ENCODE peak calls at places on chromosomes 5 and 9, in six cellular contexts. One of them, this sample, is unnamed.

GRCh38 chr9:116282598-116282997 is 129.0 kb downstream of the PAPPA start:
- DNase-seq in upper lobe of right lung: no peak
- DNase-seq in right cardiac atrium: no peak
- DNase-seq in breast epithelium: no peak
- DNase-seq in PC-9: no peak
- DNase-seq in A549: no peak
- DNase-seq in this sample: no peak

GRCh38 chr5:38426493-38426892 is 130.0 kb downstream of the LIFR start:
- DNase-seq in upper lobe of right lung: no peak
- DNase-seq in right cardiac atrium: no peak
- DNase-seq in breast epithelium: no peak
- DNase-seq in PC-9: no peak
- DNase-seq in A549: no peak
- DNase-seq in this sample: no peak

GRCh38 chr5:31378136-31378535 is 153.8 kb downstream of the DROSHA start:
- DNase-seq in upper lobe of right lung: no peak
- DNase-seq in right cardiac atrium: no peak
- DNase-seq in breast epithelium: no peak
- DNase-seq in PC-9: no peak
- DNase-seq in A549: no peak
- DNase-seq in this sample: no peak

GRCh38 chr5:10251409-10251808 is 1.3 kb downstream of the CCT5 start:
- DNase-seq in upper lobe of right lung: no peak
- DNase-seq in right cardiac atrium: no peak
- DNase-seq in breast epithelium: no peak
- DNase-seq in PC-9: peak
- DNase-seq in A549: no peak
- DNase-seq in this sample: no peak

GRCh38 chr9:130117816-130118632 is 54.2 kb upstream of the NCS1 start:
- DNase-seq in upper lobe of right lung: no peak
- DNase-seq in right cardiac atrium: no peak
- DNase-seq in breast epithelium: no peak
- DNase-seq in PC-9: no peak
- DNase-seq in A549: no peak
- DNase-seq in this sample: no peak

GRCh38 chr9:107973451-107973850 is 483.9 kb upstream of the KLF4 start:
- DNase-seq in upper lobe of right lung: no peak
- DNase-seq in right cardiac atrium: no peak
- DNase-seq in breast epithelium: no peak
- DNase-seq in PC-9: peak
- DNase-seq in A549: no peak
- DNase-seq in this sample: peak

GRCh38 chr9:551986-552930 is 289.2 kb upstream of the DMRT1 start:
- DNase-seq in upper lobe of right lung: no peak
- DNase-seq in right cardiac atrium: no peak
- DNase-seq in breast epithelium: no peak
- DNase-seq in PC-9: no peak
- DNase-seq in A549: no peak
- DNase-seq in this sample: no peak

GRCh38 chr9:93304574-93305496 is 120.9 kb downstream of the WNK2 start:
- DNase-seq in upper lobe of right lung: peak
- DNase-seq in right cardiac atrium: peak
- DNase-seq in breast epithelium: peak
- DNase-seq in PC-9: no peak
- DNase-seq in A549: peak
- DNase-seq in this sample: no peak

GRCh38 chr5:148623741-148624140 is 30.6 kb downstream of the HTR4 start:
- DNase-seq in upper lobe of right lung: no peak
- DNase-seq in right cardiac atrium: no peak
- DNase-seq in breast epithelium: no peak
- DNase-seq in PC-9: peak
- DNase-seq in A549: no peak
- DNase-seq in this sample: no peak

GRCh38 chr5:133410335-133410828 is 202.0 kb downstream of the FSTL4 start:
- DNase-seq in upper lobe of right lung: no peak
- DNase-seq in right cardiac atrium: no peak
- DNase-seq in breast epithelium: no peak
- DNase-seq in PC-9: no peak
- DNase-seq in A549: no peak
- DNase-seq in this sample: no peak

GRCh38 chr5:55303238-55303690 is 4.2 kb downstream of the DHX29 start:
- DNase-seq in upper lobe of right lung: no peak
- DNase-seq in right cardiac atrium: no peak
- DNase-seq in breast epithelium: no peak
- DNase-seq in PC-9: no peak
- DNase-seq in A549: no peak
- DNase-seq in this sample: peak

GRCh38 chr5:32057157-32058096 is 116.7 kb downstream of the GOLPH3 start:
- DNase-seq in upper lobe of right lung: no peak
- DNase-seq in right cardiac atrium: no peak
- DNase-seq in breast epithelium: no peak
- DNase-seq in PC-9: no peak
- DNase-seq in A549: no peak
- DNase-seq in this sample: no peak

GRCh38 chr5:54329731-54330709 is 19.6 kb upstream of the ARL15 start:
- DNase-seq in upper lobe of right lung: no peak
- DNase-seq in right cardiac atrium: no peak
- DNase-seq in breast epithelium: no peak
- DNase-seq in PC-9: peak
- DNase-seq in A549: peak
- DNase-seq in this sample: peak

GRCh38 chr9:93217706-93218105 is 33.8 kb downstream of the WNK2 start:
- DNase-seq in upper lobe of right lung: peak
- DNase-seq in right cardiac atrium: no peak
- DNase-seq in breast epithelium: no peak
- DNase-seq in PC-9: no peak
- DNase-seq in A549: no peak
- DNase-seq in this sample: no peak

GRCh38 chr9:121393318-121393717 is 23.3 kb upstream of the STOM start:
- DNase-seq in upper lobe of right lung: no peak
- DNase-seq in right cardiac atrium: no peak
- DNase-seq in breast epithelium: no peak
- DNase-seq in PC-9: no peak
- DNase-seq in A549: no peak
- DNase-seq in this sample: no peak

GRCh38 chr9:136614372-136614922 is 48.3 kb upstream of the EGFL7 start:
- DNase-seq in upper lobe of right lung: no peak
- DNase-seq in right cardiac atrium: peak
- DNase-seq in breast epithelium: no peak
- DNase-seq in PC-9: no peak
- DNase-seq in A549: no peak
- DNase-seq in this sample: no peak

GRCh38 chr9:127123239-127123935 is 952 bp upstream of the ANGPTL2 start:
- DNase-seq in upper lobe of right lung: no peak
- DNase-seq in right cardiac atrium: no peak
- DNase-seq in breast epithelium: peak
- DNase-seq in PC-9: no peak
- DNase-seq in A549: no peak
- DNase-seq in this sample: no peak

GRCh38 chr5:95846554-95847260 is 24.2 kb upstream of the GLRX start:
- DNase-seq in upper lobe of right lung: no peak
- DNase-seq in right cardiac atrium: peak
- DNase-seq in breast epithelium: no peak
- DNase-seq in PC-9: peak
- DNase-seq in A549: peak
- DNase-seq in this sample: no peak

GRCh38 chr5:114362977-114363721 is 1.3 kb downstream of the KCNN2 start:
- DNase-seq in upper lobe of right lung: no peak
- DNase-seq in right cardiac atrium: no peak
- DNase-seq in breast epithelium: no peak
- DNase-seq in PC-9: no peak
- DNase-seq in A549: peak
- DNase-seq in this sample: no peak

GRCh38 chr9:104280711-104281110 is 186.6 kb downstream of the SMC2 start:
- DNase-seq in upper lobe of right lung: no peak
- DNase-seq in right cardiac atrium: no peak
- DNase-seq in breast epithelium: no peak
- DNase-seq in PC-9: no peak
- DNase-seq in A549: no peak
- DNase-seq in this sample: no peak

GRCh38 chr5:138867011-138867410 is 8.1 kb downstream of the LRRTM2 start:
- DNase-seq in upper lobe of right lung: no peak
- DNase-seq in right cardiac atrium: no peak
- DNase-seq in breast epithelium: no peak
- DNase-seq in PC-9: no peak
- DNase-seq in A549: no peak
- DNase-seq in this sample: no peak

GRCh38 chr5:135324160-135324559 is 74.9 kb downstream of the MACROH2A1 start:
- DNase-seq in upper lobe of right lung: no peak
- DNase-seq in right cardiac atrium: no peak
- DNase-seq in breast epithelium: no peak
- DNase-seq in PC-9: no peak
- DNase-seq in A549: no peak
- DNase-seq in this sample: no peak

GRCh38 chr5:90434116-90434714 is 24.7 kb upstream of the CETN3 start:
- DNase-seq in upper lobe of right lung: no peak
- DNase-seq in right cardiac atrium: peak
- DNase-seq in breast epithelium: no peak
- DNase-seq in PC-9: no peak
- DNase-seq in A549: peak
- DNase-seq in this sample: no peak

GRCh38 chr5:121735618-121736017 is 116.1 kb upstream of the FTMT start:
- DNase-seq in upper lobe of right lung: no peak
- DNase-seq in right cardiac atrium: no peak
- DNase-seq in breast epithelium: no peak
- DNase-seq in PC-9: no peak
- DNase-seq in A549: no peak
- DNase-seq in this sample: no peak

GRCh38 chr5:96709152-96709821 is 47.1 kb downstream of the CAST start:
- DNase-seq in upper lobe of right lung: no peak
- DNase-seq in right cardiac atrium: no peak
- DNase-seq in breast epithelium: no peak
- DNase-seq in PC-9: no peak
- DNase-seq in A549: no peak
- DNase-seq in this sample: no peak

GRCh38 chr9:119020284-119020683 is 349.0 kb downstream of the BRINP1 start:
- DNase-seq in upper lobe of right lung: no peak
- DNase-seq in right cardiac atrium: peak
- DNase-seq in breast epithelium: peak
- DNase-seq in PC-9: no peak
- DNase-seq in A549: no peak
- DNase-seq in this sample: no peak

GRCh38 chr9:26722755-26723154 is 169.8 kb downstream of the CAAP1 start:
- DNase-seq in upper lobe of right lung: no peak
- DNase-seq in right cardiac atrium: no peak
- DNase-seq in breast epithelium: no peak
- DNase-seq in PC-9: no peak
- DNase-seq in A549: no peak
- DNase-seq in this sample: no peak

GRCh38 chr9:90827181-90827866 is 25.7 kb downstream of the SYK start:
- DNase-seq in upper lobe of right lung: no peak
- DNase-seq in right cardiac atrium: no peak
- DNase-seq in breast epithelium: no peak
- DNase-seq in PC-9: no peak
- DNase-seq in A549: no peak
- DNase-seq in this sample: no peak

GRCh38 chr9:90832251-90832650 is 30.6 kb downstream of the SYK start:
- DNase-seq in upper lobe of right lung: no peak
- DNase-seq in right cardiac atrium: no peak
- DNase-seq in breast epithelium: no peak
- DNase-seq in PC-9: no peak
- DNase-seq in A549: no peak
- DNase-seq in this sample: no peak

GRCh38 chr9:90826326-90827020 is 24.9 kb downstream of the SYK start:
- DNase-seq in upper lobe of right lung: no peak
- DNase-seq in right cardiac atrium: no peak
- DNase-seq in breast epithelium: no peak
- DNase-seq in PC-9: no peak
- DNase-seq in A549: no peak
- DNase-seq in this sample: no peak

GRCh38 chr9:90830977-90831376 is 29.4 kb downstream of the SYK start:
- DNase-seq in upper lobe of right lung: no peak
- DNase-seq in right cardiac atrium: no peak
- DNase-seq in breast epithelium: no peak
- DNase-seq in PC-9: no peak
- DNase-seq in A549: no peak
- DNase-seq in this sample: no peak

GRCh38 chr9:90830051-90830450 is 28.4 kb downstream of the SYK start:
- DNase-seq in upper lobe of right lung: no peak
- DNase-seq in right cardiac atrium: no peak
- DNase-seq in breast epithelium: no peak
- DNase-seq in PC-9: no peak
- DNase-seq in A549: no peak
- DNase-seq in this sample: no peak
- H3K27ac ChIP-seq in upper lobe of right lung: no peak
- H3K27ac ChIP-seq in right cardiac atrium: no peak
- H3K27ac ChIP-seq in breast epithelium: no peak
- H3K27ac ChIP-seq in PC-9: no peak
- H3K27ac ChIP-seq in A549: no peak
- H3K27ac ChIP-seq in this sample: no peak

GRCh38 chr5:16568875-16569580 is 47.8 kb downstream of the RETREG1 start:
- DNase-seq in upper lobe of right lung: no peak
- DNase-seq in right cardiac atrium: peak
- DNase-seq in breast epithelium: peak
- DNase-seq in PC-9: no peak
- DNase-seq in A549: no peak
- DNase-seq in this sample: no peak
- H3K27ac ChIP-seq in upper lobe of right lung: no peak
- H3K27ac ChIP-seq in right cardiac atrium: peak
- H3K27ac ChIP-seq in breast epithelium: peak
- H3K27ac ChIP-seq in PC-9: no peak
- H3K27ac ChIP-seq in A549: no peak
- H3K27ac ChIP-seq in this sample: no peak

GRCh38 chr9:133470988-133471387 is 7.9 kb downstream of the SLC2A6 start:
- DNase-seq in upper lobe of right lung: no peak
- DNase-seq in right cardiac atrium: no peak
- DNase-seq in breast epithelium: no peak
- DNase-seq in PC-9: no peak
- DNase-seq in A549: no peak
- DNase-seq in this sample: no peak

GRCh38 chr9:133472277-133472645 is 6.6 kb downstream of the SLC2A6 start:
- DNase-seq in upper lobe of right lung: no peak
- DNase-seq in right cardiac atrium: no peak
- DNase-seq in breast epithelium: no peak
- DNase-seq in PC-9: no peak
- DNase-seq in A549: no peak
- DNase-seq in this sample: no peak

GRCh38 chr9:133470427-133470924 is 8.4 kb downstream of the SLC2A6 start:
- DNase-seq in upper lobe of right lung: no peak
- DNase-seq in right cardiac atrium: no peak
- DNase-seq in breast epithelium: no peak
- DNase-seq in PC-9: no peak
- DNase-seq in A549: no peak
- DNase-seq in this sample: no peak

GRCh38 chr9:133472753-133473378 is 6.0 kb downstream of the SLC2A6 start:
- DNase-seq in upper lobe of right lung: no peak
- DNase-seq in right cardiac atrium: no peak
- DNase-seq in breast epithelium: no peak
- DNase-seq in PC-9: no peak
- DNase-seq in A549: no peak
- DNase-seq in this sample: no peak

GRCh38 chr9:133471551-133472276 is 7.2 kb downstream of the SLC2A6 start:
- DNase-seq in upper lobe of right lung: no peak
- DNase-seq in right cardiac atrium: no peak
- DNase-seq in breast epithelium: no peak
- DNase-seq in PC-9: no peak
- DNase-seq in A549: no peak
- DNase-seq in this sample: no peak
- H3K27ac ChIP-seq in upper lobe of right lung: no peak
- H3K27ac ChIP-seq in right cardiac atrium: no peak
- H3K27ac ChIP-seq in breast epithelium: no peak
- H3K27ac ChIP-seq in PC-9: no peak
- H3K27ac ChIP-seq in A549: no peak
- H3K27ac ChIP-seq in this sample: no peak

GRCh38 chr5:111670826-111671492 is 86.0 kb downstream of the NREP start:
- DNase-seq in upper lobe of right lung: no peak
- DNase-seq in right cardiac atrium: no peak
- DNase-seq in breast epithelium: no peak
- DNase-seq in PC-9: no peak
- DNase-seq in A549: no peak
- DNase-seq in this sample: peak
- H3K27ac ChIP-seq in upper lobe of right lung: no peak
- H3K27ac ChIP-seq in right cardiac atrium: no peak
- H3K27ac ChIP-seq in breast epithelium: no peak
- H3K27ac ChIP-seq in PC-9: no peak
- H3K27ac ChIP-seq in A549: no peak
- H3K27ac ChIP-seq in this sample: peak

This sample was measured in epithelial cell of prostate.